ENCODE peak calls at places on chromosomes 16 and 17, in nine cellular contexts. I, S, R, C, U, M, O, L and Z are unnamed samples.

GRCh38 chr16:87936375-87937230 is at the start of gene CA5A:
- DNase-seq in L (no peak), U (no peak), S (no peak), R (no peak), C (no peak), I (no peak), M (no peak), O (no peak), Z (no peak)

GRCh38 chr16:3576211-3576610 is 992 bp downstream of the NLRC3 start:
- DNase-seq in O (no peak), S (no peak), C (no peak), M (no peak), I (no peak), L (no peak), U (no peak), R (no peak), Z (no peak)

GRCh38 chr16:69351309-69352027 is at the start of gene TMED6:
- DNase-seq in L (no peak), S (no peak), C (no peak), R (no peak), M (peak; percentile 70), U (peak; percentile 82), I (no peak), O (no peak), Z (no peak)

GRCh38 chr17:45577571-45578279 is 87.2 kb upstream of the PLEKHM1 start:
- DNase-seq in L (no peak), R (no peak), U (no peak), M (no peak), C (no peak), S (no peak), O (no peak), I (no peak), Z (no peak)

GRCh38 chr17:69716571-69716970 is 302.1 kb downstream of the MAP2K6 start:
- DNase-seq in S (no peak), I (no peak), U (no peak), C (peak; percentile 37), M (no peak), L (no peak), O (no peak), R (no peak), Z (no peak)

GRCh38 chr17:68707032-68707431 is 105.9 kb upstream of the FAM20A start:
- DNase-seq in I (no peak), R (no peak), U (no peak), C (peak; percentile 17), M (no peak), O (no peak), S (no peak), L (no peak), Z (no peak)

GRCh38 chr17:8745586-8746500 is 1.2 kb upstream of the CCDC42 start:
- DNase-seq in S (peak; percentile 65), R (peak; percentile 23), C (peak; percentile 33), O (peak; percentile 76), I (peak; percentile 48), M (peak; percentile 80), U (peak; percentile 63), L (peak; percentile 30), Z (peak; percentile 33)

GRCh38 chr17:17515921-17516295 is 19.7 kb upstream of the RASD1 start:
- DNase-seq in M (no peak), O (no peak), S (no peak), C (peak; percentile 73), L (no peak), I (no peak), R (no peak), U (no peak), Z (no peak)

GRCh38 chr16:85613609-85614337 is 651 bp downstream of the GSE1 start:
- DNase-seq in U (peak; percentile 69), L (no peak), O (no peak), M (peak; percentile 80), I (peak; percentile 19), R (no peak), S (peak; percentile 49), C (no peak), Z (peak; percentile 42)

GRCh38 chr16:88703486-88704309 is 2.5 kb downstream of the RNF166 start:
- DNase-seq in U (no peak), O (peak; percentile 70), L (no peak), R (peak; percentile 77), C (no peak), M (peak; percentile 72), S (no peak), I (no peak), Z (no peak)

GRCh38 chr17:65794572-65794971 is 233.1 kb upstream of the AXIN2 start:
- DNase-seq in C (peak; percentile 20), O (no peak), M (peak; percentile 28), R (no peak), I (peak; percentile 34), U (peak; percentile 15), S (no peak), L (no peak), Z (no peak)

GRCh38 chr17:46180895-46181279 is 12.3 kb downstream of the KANSL1 start:
- DNase-seq in O (no peak), R (no peak), S (no peak), M (no peak), U (no peak), C (no peak), L (no peak), I (no peak), Z (no peak)

GRCh38 chr17:28997811-28998210 is 8.0 kb downstream of the SEZ6 start:
- DNase-seq in M (no peak), R (no peak), C (no peak), U (no peak), O (no peak), I (peak; percentile 88), L (no peak), S (no peak), Z (no peak)

GRCh38 chr16:2150418-2151187 is 2.2 kb downstream of the RAB26 start:
- DNase-seq in R (no peak), L (no peak), I (no peak), M (peak; percentile 70), S (no peak), O (no peak), U (peak; percentile 62), C (peak; percentile 53), Z (no peak)

GRCh38 chr17:56635640-56636039 is 42.1 kb downstream of the NOG start:
- DNase-seq in C (no peak), M (no peak), R (no peak), O (no peak), S (no peak), L (no peak), U (no peak), I (no peak), Z (no peak)

GRCh38 chr17:77126519-77126918 is 14.2 kb upstream of the SEC14L1 start:
- DNase-seq in L (no peak), M (peak; percentile 60), U (peak; percentile 76), I (peak; percentile 86), C (no peak), O (no peak), S (no peak), R (no peak), Z (no peak)

GRCh38 chr16:1724491-1724890 is 18.5 kb downstream of the MAPK8IP3 start:
- DNase-seq in R (no peak), M (no peak), C (no peak), S (no peak), L (no peak), U (no peak), I (no peak), O (no peak), Z (no peak)

GRCh38 chr16:10979717-10980601 is 35.6 kb downstream of the CLEC16A start:
- DNase-seq in I (no peak), S (no peak), M (no peak), L (peak; percentile 72), R (peak; percentile 25), C (peak; percentile 33), O (no peak), U (no peak), Z (peak; percentile 90)

GRCh38 chr17:17809527-17810373 is 27.0 kb downstream of the SREBF1 start:
- DNase-seq in L (no peak), I (no peak), M (peak; percentile 55), U (no peak), S (peak; percentile 36), O (no peak), R (no peak), C (peak; percentile 41), Z (peak; percentile 55)

GRCh38 chr17:66149562-66149961 is 42.4 kb downstream of the CEP112 start:
- DNase-seq in U (no peak), O (no peak), R (no peak), L (no peak), C (no peak), S (no peak), M (no peak), I (no peak), Z (no peak)

GRCh38 chr17:81251091-81251942 is 12.2 kb downstream of the NDUFAF8 start:
- DNase-seq in O (no peak), U (no peak), R (no peak), M (peak; percentile 83), C (no peak), L (no peak), I (peak; percentile 95), S (no peak), Z (no peak)

GRCh38 chr16:89720859-89721643 is at the start of the genes VPS9D1 and ZNF276:
- DNase-seq in O (peak; percentile 82), L (no peak), S (peak; percentile 71), C (peak; percentile 78), U (peak; percentile 82), R (peak; percentile 81), I (peak; percentile 55), M (peak; percentile 92), Z (peak; percentile 74)

GRCh38 chr17:38711792-38712571 is 6.9 kb downstream of the MLLT6 start:
- DNase-seq in R (no peak), L (no peak), C (no peak), S (no peak), I (no peak), O (no peak), M (no peak), U (no peak), Z (no peak)

GRCh38 chr16:67779256-67780014 is 26.9 kb downstream of the RANBP10 start:
- DNase-seq in I (no peak), O (no peak), M (no peak), C (no peak), L (no peak), U (no peak), S (no peak), R (no peak), Z (peak; percentile 22)

GRCh38 chr16:90044111-90044551 is 24.9 kb upstream of the DBNDD1 start:
- DNase-seq in I (no peak), C (peak; percentile 31), O (no peak), R (no peak), S (no peak), M (peak; percentile 60), U (no peak), L (no peak), Z (peak; percentile 49)

GRCh38 chr17:72175787-72176515 is 55.1 kb downstream of the SOX9 start:
- DNase-seq in O (no peak), M (no peak), R (no peak), C (no peak), I (no peak), L (no peak), U (peak; percentile 44), S (no peak), Z (no peak)

GRCh38 chr17:45143101-45143670 is 5.1 kb upstream of the HEXIM1 start:
- DNase-seq in O (no peak), L (no peak), I (no peak), M (peak; percentile 23), S (no peak), R (no peak), C (no peak), U (no peak), Z (no peak)

GRCh38 chr16:49411121-49411970 is 37.7 kb downstream of the C16orf78 start:
- DNase-seq in L (no peak), U (no peak), C (no peak), M (no peak), O (no peak), R (no peak), S (no peak), I (no peak), Z (no peak)